ENCODE peak calls at places on chromosomes 4 and X, in five cellular contexts. Z, X, W, Q and L are unnamed samples.

GRCh38 chr4:32789026-32789608 is 2068.9 kb downstream of the PCDH7 start:
- DNase-seq in W (no peak), X (no peak), Z (no peak), Q (no peak), L (no peak)

GRCh38 chrX:139642241-139642927 is 65.6 kb downstream of the MCF2 start:
- DNase-seq in Q (peak), X (no peak), W (no peak), Z (no peak), L (peak)

GRCh38 chrX:133897593-133898163 is 87.7 kb downstream of the GPC3 start:
- DNase-seq in Z (no peak), Q (no peak), X (no peak), W (no peak), L (no peak)

GRCh38 chr4:87973283-87974169 is 2.0 kb upstream of the SPP1 start:
- DNase-seq in Z (peak), Q (peak), W (peak), X (no peak), L (peak)

GRCh38 chr4:176879370-176880116 is 86.8 kb upstream of the VEGFC start:
- DNase-seq in Q (no peak), W (no peak), Z (no peak), X (no peak), L (no peak)

GRCh38 chrX:24494544-24495113 is 29.5 kb downstream of the PDK3 start:
- DNase-seq in Q (no peak), Z (no peak), X (no peak), W (no peak), L (no peak)

GRCh38 chr4:95556460-95556859 is 7.7 kb upstream of the UNC5C start:
- DNase-seq in Z (no peak), W (no peak), Q (no peak), X (no peak), L (no peak)

GRCh38 chr4:186726440-186727148 is 2.9 kb upstream of the FAT1 start:
- DNase-seq in X (peak), W (peak), Z (no peak), Q (peak), L (no peak)

GRCh38 chr4:133694416-133694815 is 507.2 kb downstream of the PABPC4L start:
- DNase-seq in Z (no peak), Q (no peak), W (no peak), X (no peak), L (no peak)

GRCh38 chr4:68271851-68272756 is 26.6 kb upstream of the TMPRSS11B start:
- DNase-seq in X (no peak), Q (peak), W (no peak), Z (no peak), L (no peak)

GRCh38 chr4:38195911-38196310 is 235.7 kb downstream of the PTTG2 start:
- DNase-seq in Z (no peak), W (no peak), Q (no peak), X (no peak), L (no peak)

GRCh38 chrX:1109580-1110119 is 102.8 kb downstream of the CRLF2 start:
- DNase-seq in Q (no peak), Z (no peak), X (peak), W (no peak), L (no peak)

GRCh38 chrX:72128881-72129280 is 2.8 kb downstream of the RTL5 start:
- DNase-seq in W (no peak), X (no peak), Z (no peak), Q (peak), L (no peak)

GRCh38 chr4:76206222-76206942 is 7.2 kb downstream of the SCARB2 start:
- DNase-seq in Z (no peak), Q (no peak), W (no peak), X (no peak), L (no peak)

GRCh38 chr4:111267786-111268185 is 644.9 kb upstream of the PITX2 start:
- DNase-seq in W (no peak), X (no peak), Q (no peak), Z (no peak), L (no peak)

GRCh38 chr4:82282875-82283274 is 90.9 kb downstream of the HNRNPD start:
- DNase-seq in W (no peak), X (no peak), Z (no peak), Q (peak), L (no peak)

GRCh38 chrX:12974217-12974796 is 603 bp upstream of the TMSB4X start:
- DNase-seq in W (peak), Q (peak), X (no peak), Z (peak), L (no peak)

GRCh38 chr4:47075241-47075640 is 43.9 kb downstream of the GABRB1 start:
- DNase-seq in Q (no peak), W (no peak), Z (no peak), X (no peak), L (no peak)

GRCh38 chrX:100447563-100448397 is 37.7 kb upstream of the PCDH19 start:
- DNase-seq in Z (no peak), Q (peak), X (no peak), W (peak), L (peak)

GRCh38 chr4:85149656-85150055 is 183.2 kb upstream of the WDFY3 start:
- DNase-seq in X (no peak), W (no peak), Z (no peak), Q (no peak), L (no peak)

GRCh38 chr4:169899295-169899694 is 126.9 kb downstream of the MFAP3L start:
- DNase-seq in Q (no peak), W (no peak), Z (no peak), X (no peak), L (no peak)

GRCh38 chr4:139595989-139596679 is 40.1 kb upstream of the SETD7 start:
- DNase-seq in X (no peak), Z (no peak), Q (no peak), W (peak), L (no peak)

GRCh38 chr4:67684839-67685531 is 16.0 kb downstream of the UBA6 start:
- DNase-seq in Q (no peak), X (no peak), W (no peak), Z (no peak), L (no peak)

DNA sequence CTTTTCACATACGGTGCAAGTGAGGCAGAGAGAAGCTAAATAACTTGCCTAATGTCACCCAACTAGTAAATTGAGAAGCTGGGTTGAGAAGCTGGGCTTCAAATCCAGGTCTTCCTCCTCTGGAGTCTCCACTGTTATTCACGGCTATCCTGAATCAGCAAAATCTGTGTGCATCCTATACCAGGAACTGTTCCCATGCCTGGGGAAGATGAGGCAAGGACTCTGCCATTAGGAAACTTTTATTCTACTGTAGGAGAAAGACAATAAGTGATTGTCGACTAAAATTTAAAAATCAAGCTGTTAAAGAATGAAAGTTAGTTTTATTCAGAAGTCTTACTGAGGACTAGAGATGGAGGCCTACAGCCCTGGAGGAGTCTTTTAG is 869 bp upstream of the TEC start:
- DNase-seq in W (no peak), X (no peak), Q (peak), Z (no peak), L (no peak)
- H3K4me3 ChIP-seq in W (peak), X (peak), Q (peak), Z (peak), L (peak)

DNA sequence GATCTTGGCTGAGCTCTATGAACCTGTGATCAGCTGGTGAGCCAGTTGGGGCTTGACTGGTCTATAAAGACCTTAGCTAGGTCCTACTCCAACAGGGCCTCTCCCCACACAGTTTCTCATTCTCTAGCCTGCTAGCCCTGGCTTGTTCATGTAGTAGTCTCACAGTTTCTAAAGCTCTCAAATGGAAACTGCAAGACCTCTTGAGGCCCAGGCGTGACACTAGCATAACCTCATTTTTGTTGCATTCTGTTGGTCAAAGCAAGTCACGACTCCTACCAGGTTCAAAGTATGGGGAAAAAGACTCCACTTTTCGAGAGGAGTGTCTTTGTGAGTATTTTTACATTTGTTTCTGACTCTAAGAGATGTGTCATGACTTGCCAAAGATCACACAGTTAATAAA is 50.9 kb downstream of the CEP44 start:
- DNase-seq in Q (no peak), X (no peak), Z (no peak), W (no peak), L (no peak)
- TF ChIP-seq CTCF in Q (no peak), X (no peak), Z (no peak), W (no peak), L (no peak)

DNA sequence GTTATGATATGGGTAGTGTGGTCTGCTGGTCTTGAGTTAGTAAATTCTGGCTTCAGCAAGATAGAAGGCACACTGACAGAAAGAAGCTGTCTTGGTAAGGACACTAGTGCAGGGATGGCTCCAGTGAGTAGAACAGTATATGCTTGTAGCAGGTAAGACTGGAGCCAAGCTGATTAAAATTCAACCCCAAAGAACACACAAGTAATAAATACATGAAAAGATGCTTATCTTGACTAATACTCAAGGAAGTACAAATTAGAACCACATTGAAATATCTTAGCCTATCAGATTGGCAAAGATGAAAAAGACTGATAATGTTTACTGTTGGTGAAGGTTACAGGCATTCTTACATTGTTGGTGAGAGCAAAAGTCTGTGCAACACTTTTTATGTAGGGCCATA is 2.0 kb upstream of the IL9R start:
- DNase-seq in Q (no peak), Z (no peak), W (no peak), X (no peak), L (no peak)
- H3K27ac ChIP-seq in Q (no peak), Z (no peak), W (no peak), X (no peak), L (no peak)

DNA sequence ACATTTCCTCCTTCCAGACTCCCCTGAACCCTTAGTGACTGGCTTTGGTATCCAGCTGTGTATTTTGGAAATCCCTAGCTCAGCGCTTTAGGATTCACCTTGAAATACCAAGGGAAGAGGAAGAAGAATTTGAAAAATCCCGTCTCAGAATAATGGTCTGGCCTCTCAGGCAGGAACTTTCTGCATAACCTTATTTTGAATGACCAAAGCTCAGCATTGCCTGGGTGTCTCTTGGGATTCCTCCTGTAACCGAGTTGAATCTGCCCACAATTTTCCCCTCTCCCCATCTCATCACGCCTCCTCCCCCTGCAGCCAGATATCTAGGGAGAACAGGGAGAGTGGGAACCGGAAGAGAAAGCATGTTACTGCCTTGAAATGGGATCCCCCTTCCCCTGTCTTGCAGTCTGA is 116.2 kb downstream of the SMIM20 start:
- DNase-seq in Z (no peak), X (no peak), W (no peak), Q (peak), L (no peak)
- H3K4me3 ChIP-seq in Z (no peak), X (no peak), W (no peak), Q (peak), L (no peak)

DNA sequence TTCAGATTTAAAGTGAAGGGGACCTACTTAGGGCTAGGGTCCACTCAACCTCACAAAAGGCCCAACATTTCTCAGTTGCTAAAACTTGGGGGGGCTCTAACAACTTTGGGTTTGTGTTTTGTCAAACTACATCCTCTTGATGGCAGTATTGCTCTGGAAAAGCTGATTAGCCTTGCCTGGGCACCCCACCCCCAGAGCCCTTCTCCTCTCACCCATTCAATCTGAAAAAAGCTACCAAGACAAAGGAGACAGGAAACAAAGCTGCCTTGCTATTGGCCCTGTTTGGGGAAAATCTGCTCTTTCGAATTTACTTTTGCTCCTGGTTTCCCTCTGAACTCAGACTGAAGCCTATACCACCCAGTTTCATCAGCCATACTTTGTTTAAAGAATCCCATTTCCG is 195.2 kb upstream of the STK26 start:
- DNase-seq in Z (no peak), W (no peak), Q (peak), X (no peak), L (no peak)
- TF ChIP-seq CTCF in Z (no peak), W (no peak), Q (peak), X (no peak), L (peak)

GRCh38 chr4:15011166-15011565 is 8.9 kb downstream of the CPEB2 start:
- DNase-seq in X (no peak), Z (no peak), Q (no peak), W (no peak), L (no peak)
- H3K27ac ChIP-seq in X (no peak), Z (no peak), Q (no peak), W (peak), L (peak)

GRCh38 chrX:85994787-85995186 is 52.6 kb downstream of the CHM start:
- DNase-seq in Z (no peak), X (no peak), W (no peak), Q (no peak), L (no peak)
- H3K4me3 ChIP-seq in Z (no peak), X (no peak), W (no peak), Q (no peak), L (no peak)